ENCODE peak calls at places on chromosomes 11 and 22, in four cellular contexts. J, O, K and W are unnamed samples.
A peak's percentile ranks its signal among the peaks of the same experiment; 100 is the strongest.

GRCh38 chr22:46803031-46803880 is 40.8 kb downstream of the TBC1D22A start:
- DNase-seq in J (peak; percentile 14), O (peak; percentile 60), K (peak; percentile 78), W (peak; percentile 68)

GRCh38 chr11:126640186-126640585 is 284.7 kb downstream of the ST3GAL4 start:
- DNase-seq in J (no peak), O (no peak), K (no peak), W (no peak)

GRCh38 chr22:47835726-47836125 is 1073.3 kb downstream of the TBC1D22A start:
- DNase-seq in J (peak; percentile 81), O (peak; percentile 95), K (peak; percentile 48), W (peak; percentile 69)

GRCh38 chr11:72308226-72309073 is 64.5 kb upstream of the PHOX2A start:
- DNase-seq in J (peak; percentile 97), O (peak; percentile 35), K (peak; percentile 80), W (no peak)

GRCh38 chr22:30637701-30638114 is 2.1 kb downstream of the SLC35E4 start:
- DNase-seq in J (peak; percentile 7), O (no peak), K (no peak), W (no peak)

GRCh38 chr11:77203901-77204755 is 76.1 kb downstream of the MYO7A start:
- DNase-seq in J (no peak), O (no peak), K (no peak), W (peak; percentile 4)

GRCh38 chr11:135008001-135008405 is 596.0 kb upstream of the B3GAT1 start:
- DNase-seq in J (no peak), O (no peak), K (peak; percentile 43), W (no peak)

GRCh38 chr11:76285397-76285796 is 79.1 kb upstream of the WNT11 start:
- DNase-seq in J (no peak), O (no peak), K (no peak), W (no peak)

GRCh38 chr11:79940165-79940564 is 499.3 kb upstream of the TENM4 start:
- DNase-seq in J (peak; percentile 5), O (peak; percentile 68), K (peak; percentile 26), W (no peak)

GRCh38 chr11:16607675-16608644 is 130.5 kb upstream of the C11orf58 start:
- DNase-seq in J (peak; percentile 78), O (no peak), K (peak; percentile 78), W (no peak)

GRCh38 chr22:18145676-18146388 is 4.1 kb upstream of the USP18 start:
- DNase-seq in J (no peak), O (no peak), K (no peak), W (no peak)

GRCh38 chr11:27471588-27472397 is 797 bp downstream of the LGR4 start:
- DNase-seq in J (no peak), O (peak; percentile 21), K (peak; percentile 71), W (peak; percentile 24)

GRCh38 chr11:20854214-20854613 is 184.8 kb downstream of the NELL1 start:
- DNase-seq in J (no peak), O (no peak), K (peak; percentile 18), W (peak; percentile 28)

GRCh38 chr11:72678524-72678923 is 4.3 kb upstream of the PDE2A start:
- DNase-seq in J (no peak), O (no peak), K (no peak), W (no peak)

GRCh38 chr11:124863137-124863825 is 2.0 kb upstream of the ROBO3 start:
- DNase-seq in J (peak; percentile 35), O (peak; percentile 20), K (peak; percentile 72), W (no peak)

GRCh38 chr11:130209944-130210854 is 50.6 kb downstream of the ST14 start:
- DNase-seq in J (no peak), O (no peak), K (no peak), W (no peak)

GRCh38 chr11:33773399-33774355 is 643 bp downstream of the FBXO3 start:
- DNase-seq in J (peak; percentile 25), O (no peak), K (peak; percentile 9), W (peak; percentile 36)

GRCh38 chr11:134749040-134749586 is 337.1 kb upstream of the B3GAT1 start:
- DNase-seq in J (no peak), O (no peak), K (no peak), W (no peak)

GRCh38 chr11:61021661-61022212 is 50.3 kb downstream of the CD6 start:
- DNase-seq in J (no peak), O (no peak), K (peak; percentile 56), W (no peak)

GRCh38 chr11:17529814-17530162 is 14.4 kb downstream of the USH1C start:
- DNase-seq in J (no peak), O (no peak), K (no peak), W (no peak)

GRCh38 chr11:11976476-11977187 is 31.8 kb downstream of the DKK3 start:
- DNase-seq in J (peak; percentile 44), O (peak; percentile 54), K (no peak), W (no peak)

GRCh38 chr11:62961017-62961416 is 23.8 kb downstream of the SLC22A6 start:
- DNase-seq in J (no peak), O (no peak), K (no peak), W (no peak)

GRCh38 chr11:114084414-114084813 is 24.9 kb downstream of the ZBTB16 start:
- DNase-seq in J (no peak), O (no peak), K (no peak), W (no peak)

GRCh38 chr11:33391893-33392251 is 134.7 kb downstream of the HIPK3 start:
- DNase-seq in J (no peak), O (peak; percentile 76), K (no peak), W (no peak)

GRCh38 chr22:38963872-38964271 is 6.5 kb downstream of the APOBEC3A start:
- DNase-seq in J (no peak), O (no peak), K (peak; percentile 90), W (no peak)

GRCh38 chr11:2531277-2531986 is 86.6 kb downstream of the KCNQ1 start:
- DNase-seq in J (peak; percentile 15), O (peak; percentile 72), K (peak; percentile 79), W (peak; percentile 44)

GRCh38 chr11:14537134-14537599 is 17.0 kb upstream of the PSMA1 start:
- DNase-seq in J (peak; percentile 7), O (peak; percentile 55), K (peak; percentile 63), W (peak; percentile 61)

GRCh38 chr11:119421941-119422504 is 949 bp downstream of the THY1 start:
- DNase-seq in J (peak; percentile 50), O (no peak), K (peak; percentile 32), W (no peak)

GRCh38 chr11:12285106-12285505 is 92.3 kb upstream of the PARVA start:
- DNase-seq in J (peak; percentile 99), O (peak; percentile 88), K (no peak), W (no peak)

GRCh38 chr11:42657169-42657568 is 654.6 kb upstream of the API5 start:
- DNase-seq in J (no peak), O (no peak), K (no peak), W (no peak)

GRCh38 chr11:60338053-60338452 is 11.0 kb downstream of the MS4A6E start:
- DNase-seq in J (no peak), O (no peak), K (no peak), W (no peak)

GRCh38 chr11:60454212-60454611 is 1.4 kb upstream of the MS4A1 start:
- DNase-seq in J (no peak), O (no peak), K (no peak), W (no peak)

GRCh38 chr11:75346912-75347647 is 4.4 kb downstream of the ARRB1 start:
- DNase-seq in J (peak; percentile 60), O (no peak), K (no peak), W (no peak)

GRCh38 chr11:95338430-95338991 is 107.5 kb upstream of the SESN3 start:
- DNase-seq in J (peak; percentile 79), O (no peak), K (peak; percentile 91), W (no peak)

GRCh38 chr11:115623021-115623451 is 118.8 kb upstream of the CADM1 start:
- DNase-seq in J (peak; percentile 99), O (peak; percentile 7), K (peak; percentile 80), W (no peak)

GRCh38 chr11:68792400-68792955 is 41.2 kb upstream of the TESMIN start:
- DNase-seq in J (peak; percentile 58), O (no peak), K (peak; percentile 34), W (no peak)

GRCh38 chr22:32204211-32204855 is 540 bp downstream of the RFPL2 start:
- DNase-seq in J (no peak), O (no peak), K (peak; percentile 56), W (no peak)

GRCh38 chr22:19321757-19322156 is 30.2 kb upstream of the CLTCL1 start:
- DNase-seq in J (no peak), O (no peak), K (no peak), W (no peak)

GRCh38 chr11:1303196-1303821 is 6.1 kb downstream of the TOLLIP start:
- DNase-seq in J (peak; percentile 26), O (peak; percentile 87), K (peak; percentile 4), W (no peak)
- TF ChIP-seq CTCF in J (no peak), O (peak; percentile 85), K (peak; percentile 14), W (no peak)

GRCh38 chr22:41226728-41227655 is 13.7 kb downstream of the CHADL start:
- DNase-seq in J (no peak), O (no peak), K (no peak), W (no peak)
- TF ChIP-seq EZH2 in J (no peak), O (no peak), K (no peak), W (no peak)

GRCh38 chr22:28605362-28605761 is 74.3 kb downstream of the TTC28 start:
- DNase-seq in J (no peak), O (no peak), K (no peak), W (no peak)
- TF ChIP-seq CTCF in J (no peak), O (no peak), K (no peak), W (no peak)

GRCh38 chr22:20495861-20496681 is 476 bp upstream of the KLHL22 start:
- DNase-seq in J (peak; percentile 89), O (peak; percentile 79), K (peak; percentile 98), W (peak; percentile 96)

GRCh38 chr22:20491346-20491745 is 4.2 kb downstream of the KLHL22 start:
- DNase-seq in J (no peak), O (no peak), K (no peak), W (no peak)

GRCh38 chr22:20497426-20497825 is 1.8 kb upstream of the KLHL22 start:
- DNase-seq in J (no peak), O (no peak), K (no peak), W (no peak)

GRCh38 chr22:20498913-20499312 is 3.3 kb upstream of the KLHL22 start:
- DNase-seq in J (no peak), O (no peak), K (no peak), W (no peak)

DNA sequence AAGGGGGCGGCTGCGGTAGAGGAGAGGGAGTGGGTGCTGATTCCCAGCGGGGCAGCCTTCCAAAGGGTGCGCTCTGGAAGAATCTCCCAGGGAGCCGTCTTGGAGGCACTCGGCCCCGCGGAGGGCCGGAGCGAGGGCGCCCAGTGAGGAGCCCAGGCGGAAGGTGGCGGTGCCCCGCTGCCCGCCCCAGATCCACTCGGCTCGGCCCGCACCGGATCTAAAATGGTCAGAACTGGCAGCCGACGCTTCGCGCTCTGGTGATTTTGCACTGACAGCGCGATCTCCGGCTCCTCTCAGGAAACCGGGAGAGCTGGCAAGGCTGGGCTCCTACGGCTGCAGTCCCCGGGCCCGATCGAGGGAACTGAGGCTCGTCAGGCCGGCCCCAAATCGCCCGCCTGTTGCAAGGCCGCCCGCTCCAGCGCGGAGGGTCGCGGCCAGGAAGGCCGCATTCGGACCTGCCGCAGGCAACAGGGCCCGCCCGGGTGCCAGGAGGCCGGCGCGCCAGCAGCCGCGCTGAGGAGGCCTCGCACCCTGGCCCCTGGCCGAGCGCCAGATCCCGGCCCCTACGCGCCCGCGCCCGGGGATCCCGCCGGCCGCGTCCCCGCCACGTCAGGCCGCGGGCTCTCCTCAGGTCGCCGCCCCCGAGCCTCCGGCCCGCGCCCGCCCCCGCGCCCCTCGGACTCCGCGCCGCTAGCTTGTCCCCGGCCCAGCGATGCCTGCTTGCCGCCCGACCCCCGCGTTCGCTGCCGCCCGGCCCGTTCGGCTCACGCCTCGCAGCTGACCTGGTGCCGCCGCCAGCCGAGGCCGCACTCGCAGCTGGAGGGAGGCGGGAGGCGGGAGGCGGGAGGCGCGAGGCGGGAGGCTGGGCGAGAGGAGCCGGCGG is at the start of gene KLHL22:
- DNase-seq in J (peak; percentile 38), O (peak; percentile 30), K (peak; percentile 39), W (peak; percentile 53)
- TF ChIP-seq EZH2 in J (no peak), O (no peak), K (no peak), W (no peak)